ENCODE peak calls at places on chromosomes 7 and 10, in six cellular contexts. Z is SK-N-SH, O is hepatocyte, S is PC-3, M is HCT116, Y is MM.1S. J is an unnamed sample. For H3K9me2, the result is how much of the 10 kb centered on the place peaks cover.

GRCh38 chr7:28433604-28434254 is 21.4 kb downstream of the CREB5 start:
- DNase-seq in Y (no peak), S (peak), Z (peak), O (peak), M (no peak), J (no peak)

GRCh38 chr7:28956608-28957063 is 1.5 kb downstream of the TRIL start:
- DNase-seq in S (peak), M (no peak), O (peak), Z (peak), Y (no peak), J (no peak)

GRCh38 chr7:77759294-77759889 is 38.8 kb downstream of the TMEM60 start:
- DNase-seq in M (peak), Z (peak), O (peak), S (peak), Y (peak), J (peak)

GRCh38 chr10:44966816-44967509 is 7.4 kb downstream of the RASSF4 start:
- DNase-seq in M (no peak), S (no peak), Y (no peak), O (no peak), Z (no peak), J (peak)

GRCh38 chr10:25959540-25960232 is 25.7 kb downstream of the MYO3A start:
- DNase-seq in S (no peak), M (no peak), O (no peak), Z (no peak), Y (peak), J (no peak)

GRCh38 chr10:11165591-11166543 is 148.2 kb downstream of the CELF2 start:
- DNase-seq in M (no peak), Y (peak), Z (peak), S (no peak), O (peak), J (peak)

GRCh38 chr7:45601816-45602540 is 27.8 kb downstream of the ADCY1 start:
- DNase-seq in M (no peak), O (no peak), S (no peak), Z (no peak), Y (no peak), J (no peak)

GRCh38 chr7:128860158-128861073 is 2.2 kb upstream of the ATP6V1F start:
- DNase-seq in S (no peak), Y (no peak), M (no peak), O (no peak), Z (no peak), J (peak)

GRCh38 chr10:70267161-70267933 is 16.5 kb downstream of the NPFFR1 start:
- DNase-seq in Y (no peak), M (peak), Z (no peak), O (peak), S (peak), J (peak)

GRCh38 chr10:55224007-55224781 is 423.2 kb upstream of the PCDH15 start:
- DNase-seq in M (no peak), Z (no peak), S (no peak), O (no peak), Y (peak), J (no peak)

GRCh38 chr10:15719062-15719898 is 442 bp downstream of the ITGA8 start:
- DNase-seq in Y (peak), Z (peak), M (no peak), S (no peak), O (peak), J (no peak)

GRCh38 chr10:36023939-36024338 is 381.8 kb upstream of the FZD8 start:
- DNase-seq in O (no peak), S (peak), Z (no peak), M (no peak), Y (no peak), J (no peak)

GRCh38 chr7:44292418-44292817 is 33.0 kb downstream of the CAMK2B start:
- DNase-seq in S (no peak), Y (no peak), O (no peak), Z (no peak), M (no peak), J (no peak)

GRCh38 chr7:80415522-80415921 is 96.3 kb downstream of the GNAT3 start:
- DNase-seq in M (no peak), O (no peak), S (no peak), Y (no peak), Z (no peak), J (no peak)

GRCh38 chr7:153943428-153944370 is 108.5 kb upstream of the DPP6 start:
- DNase-seq in Y (no peak), S (no peak), M (no peak), Z (no peak), O (no peak), J (no peak)

GRCh38 chr7:44122529-44122928 is 819 bp downstream of the POLD2 start:
- DNase-seq in M (no peak), Z (peak), Y (no peak), O (no peak), S (no peak), J (no peak)

GRCh38 chr7:47302560-47302959 is 279.4 kb downstream of the TNS3 start:
- DNase-seq in O (no peak), Z (no peak), S (no peak), M (no peak), Y (no peak), J (no peak)

GRCh38 chr10:98268694-98269386 is 846 bp upstream of the LOXL4 start:
- DNase-seq in O (no peak), S (no peak), M (no peak), Y (no peak), Z (no peak), J (no peak)

GRCh38 chr7:48244902-48245301 is 73.6 kb downstream of the ABCA13 start:
- DNase-seq in Z (no peak), M (no peak), Y (no peak), O (no peak), S (peak), J (no peak)

GRCh38 chr7:17558558-17559332 is 260.3 kb downstream of the AHR start:
- DNase-seq in O (peak), Y (no peak), M (no peak), Z (no peak), S (peak), J (no peak)

GRCh38 chr7:36119005-36119711 is 33.9 kb upstream of the EEPD1 start:
- DNase-seq in Y (no peak), O (peak), Z (no peak), M (no peak), S (peak), J (no peak)

GRCh38 chr10:58758311-58758710 is 245.6 kb downstream of the BICC1 start:
- DNase-seq in M (no peak), Y (no peak), S (no peak), Z (no peak), O (no peak), J (no peak)

GRCh38 chr10:52229271-52229931 is 84.7 kb upstream of the DKK1 start:
- DNase-seq in O (no peak), Z (no peak), Y (no peak), S (peak), M (no peak), J (no peak)

GRCh38 chr7:28768577-28769147 is 189.5 kb downstream of the TRIL start:
- DNase-seq in M (no peak), O (no peak), S (peak), Z (no peak), Y (no peak), J (no peak)

GRCh38 chr10:93757766-93758509 is at the start of gene LGI1:
- DNase-seq in Z (peak), M (no peak), S (no peak), O (peak), Y (no peak), J (no peak)

GRCh38 chr7:108611268-108611667 is 41.6 kb downstream of the DNAJB9 start:
- DNase-seq in S (peak), O (no peak), Z (no peak), M (no peak), Y (no peak), J (no peak)

GRCh38 chr7:50335795-50336754 is 31.6 kb downstream of the IKZF1 start:
- DNase-seq in S (no peak), O (no peak), Z (peak), Y (no peak), M (no peak), J (peak)

GRCh38 chr10:132265878-132266496 is 41.8 kb downstream of the STK32C start:
- DNase-seq in S (no peak), Y (no peak), O (no peak), Z (no peak), M (no peak), J (no peak)

GRCh38 chr10:63866747-63867140 is 345.5 kb downstream of the REEP3 start:
- DNase-seq in O (peak), M (peak), Y (peak), Z (peak), S (peak), J (peak)

GRCh38 chr7:131897016-131897789 is 340.8 kb upstream of the PODXL start:
- DNase-seq in S (peak), M (peak), O (no peak), Z (peak), Y (no peak), J (no peak)
- H3K9me2 ChIP-seq in S (under half), M (under half), O (under half), Z (under half), Y (under half), J (under half)

GRCh38 chr10:1785835-1786234 is 48.5 kb upstream of the ADARB2 start:
- DNase-seq in M (no peak), Y (no peak), O (no peak), Z (no peak), S (no peak), J (no peak)

GRCh38 chr10:1782841-1783240 is 45.5 kb upstream of the ADARB2 start:
- DNase-seq in Z (no peak), M (no peak), S (no peak), O (no peak), Y (no peak), J (no peak)

DNA sequence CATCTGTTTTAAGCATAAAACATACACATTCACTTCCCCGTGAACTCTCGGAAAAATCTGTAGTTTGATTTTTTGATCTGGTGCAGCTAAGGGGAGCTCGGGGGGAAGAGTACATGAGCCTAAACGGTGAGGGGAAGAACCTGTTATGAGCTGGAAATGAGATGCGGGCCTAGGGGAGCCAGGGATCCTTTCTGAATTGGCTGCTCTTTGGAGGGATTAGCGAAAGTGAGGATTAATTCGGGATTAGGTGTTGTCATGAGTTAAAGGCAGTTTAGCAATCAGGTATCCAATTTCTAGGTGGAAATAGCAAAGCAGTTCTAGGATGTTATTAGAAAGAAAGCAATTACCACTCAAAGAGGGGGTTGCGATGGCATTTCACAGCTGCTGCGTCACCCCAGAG is 51.1 kb upstream of the ADARB2 start:
- DNase-seq in M (no peak), Y (no peak), S (no peak), O (no peak), Z (no peak), J (no peak)
- H3K9me2 ChIP-seq in M (under half), Y (under half), S (under half), O (under half), Z (under half), J (under half)

GRCh38 chr10:127852456-127852855 is 40.3 kb downstream of the CLRN3 start:
- DNase-seq in Z (no peak), Y (no peak), S (no peak), M (no peak), O (no peak), J (no peak)
- H3K9me2 ChIP-seq in Z (under half), Y (under half), S (under half), M (under half), O (under half), J (under half)

DNA sequence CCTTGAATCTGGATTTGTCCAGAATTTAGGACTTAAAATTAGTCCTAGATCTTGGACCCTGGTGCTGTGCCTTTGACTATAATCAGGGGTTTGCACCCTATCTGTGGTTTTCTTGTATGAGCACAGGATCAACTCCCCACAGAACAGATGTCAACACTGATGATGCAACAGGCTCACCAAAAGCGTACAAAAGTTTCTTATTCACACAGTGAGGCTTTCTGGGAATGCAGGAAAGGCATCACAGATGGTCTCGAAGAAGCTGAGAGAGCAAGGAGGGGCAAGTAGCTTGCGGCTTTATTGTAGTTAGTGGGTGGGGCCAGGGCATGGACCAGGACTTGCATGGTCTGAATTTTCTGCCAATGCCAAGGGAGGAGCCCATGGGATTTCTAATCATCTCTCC is 46.2 kb downstream of the SEC61G start:
- DNase-seq in O (no peak), Z (no peak), S (no peak), Y (no peak), M (no peak), J (no peak)
- H3K9me2 ChIP-seq in O (under half), Z (under half), S (under half), Y (under half), M (under half), J (under half)

DNA sequence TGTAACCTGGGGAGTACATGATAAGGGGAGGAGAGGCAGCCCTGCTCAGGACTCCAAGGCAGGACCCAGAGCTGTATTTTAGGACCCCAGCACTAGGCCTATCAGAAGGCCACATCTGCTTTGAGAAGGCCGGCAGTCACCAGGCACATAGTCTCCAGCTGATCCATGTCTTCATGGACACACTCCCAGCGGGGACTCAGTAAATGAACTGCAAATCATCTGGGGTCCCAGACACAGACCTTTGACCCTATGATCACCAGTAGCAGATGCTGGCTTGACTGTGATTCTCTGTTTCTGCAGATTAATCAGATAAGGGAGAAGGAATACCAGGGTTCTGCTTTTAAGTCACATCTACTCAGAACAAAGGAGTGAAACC is 341.4 kb upstream of the PODXL start:
- DNase-seq in Z (no peak), S (no peak), O (no peak), M (no peak), Y (no peak), J (no peak)
- H3K9me2 ChIP-seq in Z (under half), S (under half), O (under half), M (under half), Y (under half), J (under half)

GRCh38 chr10:123526356-123527079 is 139.6 kb upstream of the GPR26 start:
- DNase-seq in Z (no peak), M (no peak), Y (no peak), O (no peak), S (no peak), J (no peak)

GRCh38 chr10:123529146-123529760 is 136.9 kb upstream of the GPR26 start:
- DNase-seq in Z (no peak), M (no peak), S (no peak), O (no peak), Y (no peak), J (no peak)

GRCh38 chr10:123530166-123530870 is 135.8 kb upstream of the GPR26 start:
- DNase-seq in M (no peak), Y (no peak), O (no peak), Z (no peak), S (no peak), J (no peak)

GRCh38 chr10:123523833-123524232 is 142.3 kb upstream of the GPR26 start:
- DNase-seq in Z (no peak), M (no peak), Y (no peak), S (no peak), O (no peak), J (no peak)

GRCh38 chr10:123527122-123527521 is 139.0 kb upstream of the GPR26 start:
- DNase-seq in O (no peak), S (no peak), Z (no peak), Y (no peak), M (no peak), J (no peak)
- H3K9me2 ChIP-seq in O (under half), S (under half), Z (under half), Y (under half), M (under half), J (under half)

GRCh38 chr10:116352125-116352524 is 27.9 kb downstream of the CCDC172 start:
- DNase-seq in Z (no peak), S (no peak), O (no peak), M (no peak), Y (no peak), J (no peak)
- H3K9me2 ChIP-seq in Z (under half), S (under half), O (under half), M (under half), Y (under half), J (under half)